ENCODE peak calls at places on chromosomes 13 and 19, in nine cellular contexts. A is ACHN; R is activated CD4-positive, alpha-beta T cell treated with anti-CD3 and anti-CD28 coated beads, Interleukin-2, amount 50 U/mL, for 4 hours; K is head of caudate nucleus; V is stimulated activated CD8-positive, alpha-beta memory T cell treated with anti-CD3 and anti-CD28 coated beads, Interleukin-15, amount 100 ng/mL, for 24 hours; C is GM13977; S is psoas muscle; Q is left cardiac atrium; U is GM12865. Z is an unnamed sample.

GRCh38 chr13:110137677-110138008 is 169.3 kb downstream of the COL4A1 start:
- DNase-seq in A (peak; percentile 62), R (peak; percentile 16), K (peak; percentile 38), V (no peak), C (peak; percentile 78), S (peak; percentile 47), Q (no peak), U (peak; percentile 69), Z (peak; percentile 18)

GRCh38 chr19:51127032-51127431 is 2.3 kb downstream of the SIGLEC9 start:
- DNase-seq in A (no peak), R (no peak), K (no peak), V (no peak), C (no peak), S (no peak), Q (no peak), U (no peak), Z (no peak)

GRCh38 chr13:97194473-97194872 is 27.7 kb upstream of the MBNL2 start:
- DNase-seq in A (peak; percentile 35), R (no peak), K (no peak), V (no peak), C (no peak), S (no peak), Q (no peak), U (no peak), Z (no peak)

GRCh38 chr13:59391696-59392095 is 772.0 kb downstream of the DIAPH3 start:
- DNase-seq in A (peak; percentile 56), R (peak; percentile 6), K (peak; percentile 48), V (no peak), C (peak; percentile 61), S (no peak), Q (peak; percentile 40), U (peak; percentile 87), Z (peak; percentile 75)

GRCh38 chr13:44278164-44278563 is 95.5 kb upstream of the SERP2 start:
- DNase-seq in A (no peak), R (no peak), K (no peak), V (no peak), C (no peak), S (no peak), Q (no peak), U (peak; percentile 27), Z (no peak)

GRCh38 chr19:58229255-58229639 is 533 bp downstream of the ZNF544 start:
- DNase-seq in A (no peak), R (peak; percentile 8), K (peak; percentile 45), V (no peak), C (no peak), S (no peak), Q (no peak), U (peak; percentile 48), Z (peak; percentile 7)

GRCh38 chr19:50708179-50708879 is 11.3 kb downstream of the SHANK1 start:
- DNase-seq in A (no peak), R (no peak), K (no peak), V (no peak), C (no peak), S (no peak), Q (no peak), U (no peak), Z (no peak)

GRCh38 chr13:84641491-84641890 is 759.2 kb upstream of the SLITRK1 start:
- DNase-seq in A (peak; percentile 42), R (no peak), K (no peak), V (no peak), C (no peak), S (no peak), Q (no peak), U (no peak), Z (no peak)

GRCh38 chr19:50875795-50876422 is 2.7 kb downstream of the KLK2 start:
- DNase-seq in A (no peak), R (no peak), K (no peak), V (no peak), C (peak; percentile 67), S (no peak), Q (no peak), U (peak; percentile 21), Z (no peak)

GRCh38 chr19:918481-919156 is 1.5 kb downstream of the KISS1R start:
- DNase-seq in A (no peak), R (no peak), K (no peak), V (no peak), C (no peak), S (no peak), Q (no peak), U (no peak), Z (no peak)

GRCh38 chr13:62544928-62545327 is 1129.3 kb upstream of the PCDH20 start:
- DNase-seq in A (no peak), R (no peak), K (no peak), V (no peak), C (no peak), S (no peak), Q (no peak), U (no peak), Z (no peak)

GRCh38 chr13:113794764-113795173 is 35.7 kb downstream of the TMEM255B start:
- DNase-seq in A (no peak), R (no peak), K (no peak), V (no peak), C (no peak), S (no peak), Q (no peak), U (no peak), Z (no peak)

GRCh38 chr13:30743319-30744055 is 8.1 kb downstream of the ALOX5AP start:
- DNase-seq in A (peak; percentile 91), R (no peak), K (peak; percentile 46), V (no peak), C (no peak), S (no peak), Q (peak; percentile 42), U (peak; percentile 37), Z (peak; percentile 87)

GRCh38 chr13:36453518-36453917 is 21.2 kb downstream of the CCNA1 start:
- DNase-seq in A (peak; percentile 12), R (no peak), K (no peak), V (no peak), C (no peak), S (no peak), Q (no peak), U (no peak), Z (no peak)

GRCh38 chr19:1088419-1089066 is 6.6 kb downstream of the POLR2E start:
- DNase-seq in A (no peak), R (no peak), K (no peak), V (no peak), C (no peak), S (no peak), Q (no peak), U (no peak), Z (no peak)

GRCh38 chr13:40031031-40031430 is 375.6 kb downstream of the COG6 start:
- DNase-seq in A (no peak), R (no peak), K (no peak), V (no peak), C (no peak), S (no peak), Q (no peak), U (no peak), Z (no peak)

GRCh38 chr13:24511019-24511823 is 1.4 kb downstream of the PARP4 start:
- DNase-seq in A (peak; percentile 90), R (peak; percentile 65), K (no peak), V (peak; percentile 24), C (peak; percentile 75), S (no peak), Q (no peak), U (peak; percentile 81), Z (peak; percentile 84)

GRCh38 chr13:105847532-105848295 is 687.7 kb downstream of the EFNB2 start:
- DNase-seq in A (no peak), R (no peak), K (no peak), V (no peak), C (no peak), S (no peak), Q (no peak), U (no peak), Z (no peak)